ENCODE peak calls at places on chromosomes 3 and 15, in five cellular contexts. One of them, this sample, is unnamed.

GRCh38 chr15:68337826-68338225 is 60.3 kb downstream of the FEM1B start:
- DNase-seq in B cell: no peak
- DNase-seq in thoracic aorta: peak
- DNase-seq in GM12865: no peak
- DNase-seq in foreskin fibroblast: no peak
- DNase-seq in this sample: no peak

GRCh38 chr3:31124368-31124767 is 229.9 kb upstream of the GADL1 start:
- DNase-seq in B cell: no peak
- DNase-seq in thoracic aorta: no peak
- DNase-seq in GM12865: no peak
- DNase-seq in foreskin fibroblast: no peak
- DNase-seq in this sample: no peak

GRCh38 chr3:68151359-68151758 is 496.9 kb upstream of the SUCLG2 start:
- DNase-seq in B cell: no peak
- DNase-seq in thoracic aorta: no peak
- DNase-seq in GM12865: no peak
- DNase-seq in foreskin fibroblast: no peak
- DNase-seq in this sample: no peak

GRCh38 chr15:28994142-28994829 is 108.5 kb downstream of the APBA2 start:
- DNase-seq in B cell: no peak
- DNase-seq in thoracic aorta: no peak
- DNase-seq in GM12865: no peak
- DNase-seq in foreskin fibroblast: no peak
- DNase-seq in this sample: no peak

GRCh38 chr3:42174679-42175660 is 83.8 kb downstream of the TRAK1 start:
- DNase-seq in B cell: no peak
- DNase-seq in thoracic aorta: no peak
- DNase-seq in GM12865: no peak
- DNase-seq in foreskin fibroblast: no peak
- DNase-seq in this sample: no peak

GRCh38 chr3:37499061-37499785 is 324.8 kb upstream of the LRRFIP2 start:
- DNase-seq in B cell: no peak
- DNase-seq in thoracic aorta: no peak
- DNase-seq in GM12865: no peak
- DNase-seq in foreskin fibroblast: no peak
- DNase-seq in this sample: no peak

GRCh38 chr3:182618085-182618732 is 175.1 kb upstream of the ATP11B start:
- DNase-seq in B cell: peak
- DNase-seq in thoracic aorta: no peak
- DNase-seq in GM12865: peak
- DNase-seq in foreskin fibroblast: no peak
- DNase-seq in this sample: no peak

GRCh38 chr3:38009807-38010591 is 19.4 kb downstream of the VILL start:
- DNase-seq in B cell: no peak
- DNase-seq in thoracic aorta: no peak
- DNase-seq in GM12865: no peak
- DNase-seq in foreskin fibroblast: no peak
- DNase-seq in this sample: no peak

GRCh38 chr3:9883676-9884554 is 3.9 kb upstream of the CIDEC start:
- DNase-seq in B cell: no peak
- DNase-seq in thoracic aorta: no peak
- DNase-seq in GM12865: no peak
- DNase-seq in foreskin fibroblast: peak
- DNase-seq in this sample: no peak

GRCh38 chr3:168828943-168829342 is 733.2 kb upstream of the GOLIM4 start:
- DNase-seq in B cell: no peak
- DNase-seq in thoracic aorta: no peak
- DNase-seq in GM12865: no peak
- DNase-seq in foreskin fibroblast: no peak
- DNase-seq in this sample: no peak

GRCh38 chr3:100158877-100159563 is 44.7 kb upstream of the FILIP1L start:
- DNase-seq in B cell: no peak
- DNase-seq in thoracic aorta: no peak
- DNase-seq in GM12865: no peak
- DNase-seq in foreskin fibroblast: peak
- DNase-seq in this sample: no peak

DNA sequence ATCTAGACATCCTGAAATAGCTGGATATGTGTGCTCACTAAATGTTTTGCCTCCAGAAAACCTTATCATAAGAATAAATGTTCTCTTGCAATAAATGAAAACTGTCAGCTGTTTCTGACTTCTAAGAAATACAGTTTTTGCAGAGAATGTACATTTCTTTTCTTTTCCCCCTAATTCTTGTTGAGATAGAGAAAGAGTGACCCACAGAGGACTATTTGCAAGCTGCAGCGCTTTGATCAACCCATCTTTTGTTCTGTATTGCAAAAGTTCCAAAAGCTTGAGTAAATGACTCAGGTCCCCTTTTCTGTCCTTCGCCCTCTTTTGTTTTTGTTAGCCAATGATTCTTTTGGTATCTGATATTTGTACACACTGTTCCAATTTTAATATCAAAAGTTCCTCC is 141.9 kb downstream of the BBX start:
- DNase-seq in B cell: no peak
- DNase-seq in thoracic aorta: no peak
- DNase-seq in GM12865: no peak
- DNase-seq in foreskin fibroblast: no peak
- DNase-seq in this sample: no peak
- TF ChIP-seq CTCF in B cell: no peak
- TF ChIP-seq CTCF in thoracic aorta: no peak
- TF ChIP-seq CTCF in GM12865: no peak
- TF ChIP-seq CTCF in foreskin fibroblast: no peak
- TF ChIP-seq CTCF in this sample: no peak

GRCh38 chr3:136947477-136947876 is 10.3 kb upstream of the IL20RB start:
- DNase-seq in B cell: no peak
- DNase-seq in thoracic aorta: no peak
- DNase-seq in GM12865: no peak
- DNase-seq in foreskin fibroblast: no peak
- DNase-seq in this sample: no peak

GRCh38 chr3:136949146-136949545 is 8.6 kb upstream of the IL20RB start:
- DNase-seq in B cell: no peak
- DNase-seq in thoracic aorta: no peak
- DNase-seq in GM12865: no peak
- DNase-seq in foreskin fibroblast: no peak
- DNase-seq in this sample: no peak

GRCh38 chr3:136950583-136950982 is 7.2 kb upstream of the IL20RB start:
- DNase-seq in B cell: no peak
- DNase-seq in thoracic aorta: no peak
- DNase-seq in GM12865: no peak
- DNase-seq in foreskin fibroblast: no peak
- DNase-seq in this sample: no peak

GRCh38 chr3:136952292-136952691 is 5.5 kb upstream of the IL20RB start:
- DNase-seq in B cell: no peak
- DNase-seq in thoracic aorta: no peak
- DNase-seq in GM12865: no peak
- DNase-seq in foreskin fibroblast: peak
- DNase-seq in this sample: no peak

GRCh38 chr3:136949708-136950107 is 8.1 kb upstream of the IL20RB start:
- DNase-seq in B cell: no peak
- DNase-seq in thoracic aorta: no peak
- DNase-seq in GM12865: no peak
- DNase-seq in foreskin fibroblast: peak
- DNase-seq in this sample: no peak
- TF ChIP-seq CTCF in B cell: no peak
- TF ChIP-seq CTCF in thoracic aorta: no peak
- TF ChIP-seq CTCF in GM12865: no peak
- TF ChIP-seq CTCF in foreskin fibroblast: no peak
- TF ChIP-seq CTCF in this sample: no peak

GRCh38 chr3:142724682-142725351 is 983 bp downstream of the TRPC1 start:
- DNase-seq in B cell: no peak
- DNase-seq in thoracic aorta: no peak
- DNase-seq in GM12865: no peak
- DNase-seq in foreskin fibroblast: peak
- DNase-seq in this sample: peak
- TF ChIP-seq CTCF in B cell: no peak
- TF ChIP-seq CTCF in thoracic aorta: no peak
- TF ChIP-seq CTCF in GM12865: no peak
- TF ChIP-seq CTCF in foreskin fibroblast: no peak
- TF ChIP-seq CTCF in this sample: no peak

GRCh38 chr15:64092864-64093626 is 593 bp downstream of the CIAO2A start:
- DNase-seq in B cell: peak
- DNase-seq in thoracic aorta: no peak
- DNase-seq in GM12865: peak
- DNase-seq in foreskin fibroblast: peak
- DNase-seq in this sample: peak

GRCh38 chr15:64093627-64094417 is at the start of gene CIAO2A:
- DNase-seq in B cell: peak
- DNase-seq in thoracic aorta: peak
- DNase-seq in GM12865: peak
- DNase-seq in foreskin fibroblast: peak
- DNase-seq in this sample: peak

GRCh38 chr15:64089553-64090280 is 3.9 kb downstream of the CIAO2A start:
- DNase-seq in B cell: peak
- DNase-seq in thoracic aorta: no peak
- DNase-seq in GM12865: peak
- DNase-seq in foreskin fibroblast: no peak
- DNase-seq in this sample: peak

GRCh38 chr15:64090527-64090926 is 3.1 kb downstream of the CIAO2A start:
- DNase-seq in B cell: peak
- DNase-seq in thoracic aorta: no peak
- DNase-seq in GM12865: peak
- DNase-seq in foreskin fibroblast: no peak
- DNase-seq in this sample: peak

GRCh38 chr15:64092075-64092820 is 1.4 kb downstream of the CIAO2A start:
- DNase-seq in B cell: peak
- DNase-seq in thoracic aorta: no peak
- DNase-seq in GM12865: peak
- DNase-seq in foreskin fibroblast: no peak
- DNase-seq in this sample: no peak
- TF ChIP-seq CTCF in B cell: peak
- TF ChIP-seq CTCF in thoracic aorta: no peak
- TF ChIP-seq CTCF in GM12865: no peak
- TF ChIP-seq CTCF in foreskin fibroblast: no peak
- TF ChIP-seq CTCF in this sample: no peak

DNA sequence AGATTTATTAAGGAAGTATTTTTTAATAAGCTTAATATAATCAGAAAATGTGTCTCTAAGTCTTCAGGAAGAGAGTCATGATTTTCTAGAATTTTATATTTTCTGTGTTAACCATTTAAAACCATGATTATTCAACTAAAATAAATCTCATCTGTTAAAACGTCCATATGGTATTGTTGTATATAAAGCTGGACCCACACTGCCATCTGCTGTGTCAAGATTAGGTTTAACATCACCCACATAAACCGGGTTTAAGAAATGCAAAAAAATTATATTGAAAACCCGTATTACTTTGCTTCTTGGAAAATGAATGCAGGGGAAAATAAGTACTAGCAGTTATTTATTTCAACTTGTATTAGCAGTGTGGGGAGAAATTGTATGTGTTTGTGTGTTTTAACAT is 9.5 kb upstream of the CCDC66 start:
- DNase-seq in B cell: no peak
- DNase-seq in thoracic aorta: no peak
- DNase-seq in GM12865: no peak
- DNase-seq in foreskin fibroblast: peak
- DNase-seq in this sample: no peak
- TF ChIP-seq CTCF in B cell: no peak
- TF ChIP-seq CTCF in thoracic aorta: no peak
- TF ChIP-seq CTCF in GM12865: no peak
- TF ChIP-seq CTCF in foreskin fibroblast: no peak
- TF ChIP-seq CTCF in this sample: no peak

DNA sequence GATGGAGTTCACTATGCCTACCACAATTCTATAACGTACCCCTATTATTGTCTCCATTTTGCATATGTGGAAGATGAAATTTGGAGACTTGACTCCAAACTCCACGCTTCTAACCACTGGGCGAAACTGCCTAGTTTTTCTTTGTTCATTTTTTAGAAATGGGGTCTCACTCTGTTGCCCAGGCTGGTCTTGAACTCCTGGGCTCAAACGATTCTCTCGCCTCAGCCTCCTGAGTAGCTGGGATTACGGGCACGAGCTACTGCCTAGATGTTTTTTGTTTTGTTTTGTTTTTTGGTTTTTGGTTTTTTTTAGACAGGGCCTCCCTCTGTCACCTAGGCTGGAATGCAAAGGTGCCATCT is 584 bp upstream of the RPL32 start:
- DNase-seq in B cell: no peak
- DNase-seq in thoracic aorta: no peak
- DNase-seq in GM12865: no peak
- DNase-seq in foreskin fibroblast: no peak
- DNase-seq in this sample: no peak
- TF ChIP-seq CTCF in B cell: peak
- TF ChIP-seq CTCF in thoracic aorta: no peak
- TF ChIP-seq CTCF in GM12865: no peak
- TF ChIP-seq CTCF in foreskin fibroblast: no peak
- TF ChIP-seq CTCF in this sample: no peak

GRCh38 chr3:86152620-86153019 is 838.3 kb downstream of the VGLL3 start:
- DNase-seq in B cell: no peak
- DNase-seq in thoracic aorta: no peak
- DNase-seq in GM12865: no peak
- DNase-seq in foreskin fibroblast: no peak
- DNase-seq in this sample: no peak

GRCh38 chr3:86149054-86149453 is 841.9 kb downstream of the VGLL3 start:
- DNase-seq in B cell: no peak
- DNase-seq in thoracic aorta: no peak
- DNase-seq in GM12865: no peak
- DNase-seq in foreskin fibroblast: no peak
- DNase-seq in this sample: no peak

GRCh38 chr3:86147119-86147518 is 843.8 kb downstream of the VGLL3 start:
- DNase-seq in B cell: no peak
- DNase-seq in thoracic aorta: no peak
- DNase-seq in GM12865: no peak
- DNase-seq in foreskin fibroblast: no peak
- DNase-seq in this sample: no peak
- TF ChIP-seq CTCF in B cell: no peak
- TF ChIP-seq CTCF in thoracic aorta: no peak
- TF ChIP-seq CTCF in GM12865: no peak
- TF ChIP-seq CTCF in foreskin fibroblast: no peak
- TF ChIP-seq CTCF in this sample: no peak

DNA sequence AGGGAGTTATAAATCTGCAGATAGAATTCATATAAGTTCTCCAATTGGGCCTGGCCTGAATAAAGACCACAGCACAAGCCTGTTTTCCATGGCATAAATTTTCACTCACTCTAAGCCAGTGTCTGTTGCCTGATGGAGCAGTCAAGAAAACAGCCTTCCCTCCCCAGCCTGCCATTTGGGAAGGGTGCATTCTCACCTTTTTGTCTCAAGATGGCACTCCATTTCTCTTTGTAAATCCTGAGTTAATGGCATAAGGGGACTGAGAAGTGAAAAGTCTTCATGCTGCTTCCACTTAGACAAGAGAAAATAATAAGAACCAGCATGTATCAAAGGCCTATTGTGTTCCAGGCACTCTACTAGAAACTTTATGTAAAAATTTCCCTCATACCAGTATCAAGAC is 115.6 kb upstream of the MANF start:
- DNase-seq in B cell: no peak
- DNase-seq in thoracic aorta: no peak
- DNase-seq in GM12865: no peak
- DNase-seq in foreskin fibroblast: peak
- DNase-seq in this sample: no peak
- TF ChIP-seq CTCF in B cell: no peak
- TF ChIP-seq CTCF in thoracic aorta: no peak
- TF ChIP-seq CTCF in GM12865: no peak
- TF ChIP-seq CTCF in foreskin fibroblast: no peak
- TF ChIP-seq CTCF in this sample: no peak

GRCh38 chr3:186102687-186103086 is 6.2 kb downstream of the ETV5 start:
- DNase-seq in B cell: no peak
- DNase-seq in thoracic aorta: no peak
- DNase-seq in GM12865: no peak
- DNase-seq in foreskin fibroblast: peak
- DNase-seq in this sample: no peak
- TF ChIP-seq CTCF in B cell: no peak
- TF ChIP-seq CTCF in thoracic aorta: no peak
- TF ChIP-seq CTCF in GM12865: no peak
- TF ChIP-seq CTCF in foreskin fibroblast: no peak
- TF ChIP-seq CTCF in this sample: no peak